ENCODE peak calls at places on chromosomes 7 and 10, in four cellular contexts. P, L, I and K are unnamed samples.
A peak's percentile ranks its signal among the peaks of the same experiment; 100 is the strongest.

GRCh38 chr7:105452085-105452484 is 63.4 kb upstream of the SRPK2 start:
- DNase-seq in L (no peak), I (peak; percentile 37), P (no peak), K (no peak)

GRCh38 chr10:122561792-122562191 is 1.2 kb downstream of the DMBT1 start:
- DNase-seq in I (no peak), P (no peak), L (no peak), K (no peak)

GRCh38 chr10:132392811-132393694 is 3.9 kb upstream of the PWWP2B start:
- DNase-seq in P (no peak), I (no peak), L (no peak), K (peak; percentile 27)

GRCh38 chr7:22731781-22732180 is 4.8 kb downstream of the IL6 start:
- DNase-seq in P (no peak), L (no peak), I (no peak), K (no peak)

GRCh38 chr10:178208-178607 is 43.0 kb downstream of the ZMYND11 start:
- DNase-seq in I (peak; percentile 80), L (no peak), P (no peak), K (peak; percentile 54)

GRCh38 chr7:87129836-87130235 is 22.4 kb upstream of the DMTF1 start:
- DNase-seq in L (no peak), I (no peak), P (no peak), K (no peak)

GRCh38 chr7:2522780-2523433 is 3.3 kb downstream of the LFNG start:
- DNase-seq in L (no peak), I (peak; percentile 64), P (peak; percentile 89), K (peak; percentile 45)

GRCh38 chr7:80145780-80146422 is 11.3 kb downstream of the GNAI1 start:
- DNase-seq in P (no peak), L (no peak), I (peak; percentile 97), K (peak; percentile 94)

GRCh38 chr7:140029072-140029471 is 33.7 kb downstream of the PARP12 start:
- DNase-seq in L (no peak), P (no peak), I (no peak), K (no peak)

GRCh38 chr7:116395125-116395791 is 104.3 kb upstream of the CAV2 start:
- DNase-seq in P (no peak), I (peak; percentile 92), L (peak; percentile 68), K (peak; percentile 81)

GRCh38 chr7:7446616-7447015 is 89.1 kb downstream of the COL28A1 start:
- DNase-seq in P (no peak), L (no peak), I (peak; percentile 13), K (peak; percentile 14)

GRCh38 chr7:105388373-105389089 is at the start of gene SRPK2:
- DNase-seq in P (peak; percentile 95), I (peak; percentile 53), L (peak; percentile 81), K (peak; percentile 72)

GRCh38 chr7:132755538-132756481 is 179.5 kb upstream of the PLXNA4 start:
- DNase-seq in P (no peak), I (no peak), L (no peak), K (no peak)

GRCh38 chr10:133264455-133264854 is 12.2 kb downstream of the ADAM8 start:
- DNase-seq in P (no peak), I (no peak), L (no peak), K (no peak)

GRCh38 chr10:131149586-131149985 is 161.9 kb downstream of the TCERG1L start:
- DNase-seq in L (no peak), P (no peak), I (no peak), K (no peak)

GRCh38 chr7:23893172-23893941 is 183.3 kb downstream of the STK31 start:
- DNase-seq in I (peak; percentile 58), L (no peak), P (no peak), K (peak; percentile 39)

GRCh38 chr10:52771534-52772455 is 789 bp downstream of the MBL2 start:
- DNase-seq in L (no peak), P (no peak), I (no peak), K (no peak)

GRCh38 chr7:41436139-41436538 is 266.8 kb downstream of the INHBA start:
- DNase-seq in L (no peak), I (no peak), P (no peak), K (no peak)

GRCh38 chr7:25359471-25360059 is 131.3 kb upstream of the NPVF start:
- DNase-seq in P (no peak), I (no peak), L (no peak), K (no peak)

GRCh38 chr10:103789771-103790201 is 65.6 kb downstream of the SH3PXD2A start:
- DNase-seq in P (peak; percentile 93), I (no peak), L (no peak), K (no peak)

GRCh38 chr7:73719806-73720169 is 319 bp upstream of the STX1A start:
- DNase-seq in L (no peak), I (no peak), P (no peak), K (no peak)

GRCh38 chr10:98423691-98424120 is 8.7 kb upstream of the PYROXD2 start:
- DNase-seq in I (no peak), P (no peak), L (peak; percentile 44), K (no peak)

GRCh38 chr10:132808568-132809236 is 22.8 kb upstream of the NKX6-2 start:
- DNase-seq in I (no peak), L (no peak), P (peak; percentile 79), K (no peak)

GRCh38 chr10:95246582-95247051 is 44.2 kb downstream of the PDLIM1 start:
- DNase-seq in L (peak; percentile 89), P (peak; percentile 95), I (peak; percentile 89), K (peak; percentile 87)

GRCh38 chr10:42646692-42647640 is 8.6 kb upstream of the ZNF33B start:
- DNase-seq in I (no peak), L (no peak), P (no peak), K (no peak)

GRCh38 chr10:97543025-97543546 is 29.5 kb upstream of the ANKRD2 start:
- DNase-seq in I (peak; percentile 96), P (peak; percentile 96), L (peak; percentile 95), K (peak; percentile 92)

GRCh38 chr10:7260412-7260900 is 150.4 kb downstream of the SFMBT2 start:
- DNase-seq in I (peak; percentile 82), L (peak; percentile 85), P (peak; percentile 89), K (peak; percentile 87)

GRCh38 chr10:102919992-102920736 is 2.1 kb downstream of the CNNM2 start:
- DNase-seq in P (no peak), I (no peak), L (no peak), K (no peak)

GRCh38 chr10:11479307-11479706 is 132.1 kb downstream of the USP6NL start:
- DNase-seq in I (no peak), P (no peak), L (no peak), K (no peak)

GRCh38 chr10:68406111-68406814 is 814 bp downstream of the RUFY2 start:
- DNase-seq in P (peak; percentile 86), L (peak; percentile 69), I (peak; percentile 84), K (peak; percentile 72)

GRCh38 chr10:123766761-123767160 is 100.6 kb downstream of the GPR26 start:
- DNase-seq in L (no peak), P (no peak), I (no peak), K (no peak)

GRCh38 chr7:92598310-92598981 is 8.3 kb upstream of the FAM133B start:
- DNase-seq in L (no peak), I (no peak), P (no peak), K (no peak)

GRCh38 chr7:18693401-18693800 is 197.9 kb downstream of the HDAC9 start:
- DNase-seq in I (peak; percentile 97), L (peak; percentile 71), P (no peak), K (peak; percentile 89)

GRCh38 chr7:96144260-96144526 is 177.7 kb downstream of the SLC25A13 start:
- DNase-seq in I (peak; percentile 7), L (no peak), P (no peak), K (peak; percentile 37)

GRCh38 chr10:5433182-5433581 is 20.8 kb downstream of the NET1 start:
- DNase-seq in P (no peak), I (peak; percentile 29), L (no peak), K (peak; percentile 59)

GRCh38 chr7:2802504-2803341 is 41.4 kb downstream of the GNA12 start:
- DNase-seq in P (peak; percentile 80), I (peak; percentile 69), L (no peak), K (peak; percentile 84)

GRCh38 chr10:102133373-102134195 is 744 bp downstream of the PPRC1 start:
- DNase-seq in I (peak; percentile 77), P (peak; percentile 93), L (peak; percentile 85), K (peak; percentile 79)

DNA sequence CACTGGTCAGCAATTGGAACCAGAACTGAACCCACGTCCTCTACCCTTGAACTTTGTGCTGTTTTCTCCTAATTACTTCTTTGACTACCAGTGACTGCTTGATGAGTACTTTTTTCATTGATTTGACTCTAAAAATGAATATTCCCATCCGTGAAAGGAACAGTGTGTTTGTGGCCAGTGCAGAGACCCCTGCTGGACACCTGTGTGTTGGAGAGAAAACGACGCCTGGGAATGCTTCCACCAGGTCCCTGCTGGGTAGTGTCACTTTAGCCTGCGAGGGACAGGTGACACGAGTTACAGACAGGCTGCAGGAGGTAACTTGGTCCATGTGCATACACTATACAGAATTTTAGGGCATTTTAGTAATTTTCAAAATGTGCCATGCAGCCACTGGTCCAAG is 6.8 kb upstream of the GJD4 start:
- DNase-seq in P (no peak), L (no peak), I (peak; percentile 42), K (peak; percentile 15)
- TF ChIP-seq CTCF in P (no peak), L (peak; percentile 13), I (peak; percentile 79), K (peak; percentile 58)

GRCh38 chr7:27167170-27167505 is 1.8 kb upstream of the HOXA9 start:
- DNase-seq in P (no peak), L (no peak), I (no peak), K (peak; percentile 80)
- H3K4me3 ChIP-seq in P (no peak overlapping the region), L (no peak overlapping the region), I (no peak overlapping the region), K (peak overlapping the region; percentile 67)

GRCh38 chr10:72037266-72037665 is 51.1 kb downstream of the SPOCK2 start:
- DNase-seq in I (no peak), L (no peak), P (no peak), K (no peak)
- TF ChIP-seq CTCF in I (no peak), L (no peak), P (no peak), K (no peak)

DNA sequence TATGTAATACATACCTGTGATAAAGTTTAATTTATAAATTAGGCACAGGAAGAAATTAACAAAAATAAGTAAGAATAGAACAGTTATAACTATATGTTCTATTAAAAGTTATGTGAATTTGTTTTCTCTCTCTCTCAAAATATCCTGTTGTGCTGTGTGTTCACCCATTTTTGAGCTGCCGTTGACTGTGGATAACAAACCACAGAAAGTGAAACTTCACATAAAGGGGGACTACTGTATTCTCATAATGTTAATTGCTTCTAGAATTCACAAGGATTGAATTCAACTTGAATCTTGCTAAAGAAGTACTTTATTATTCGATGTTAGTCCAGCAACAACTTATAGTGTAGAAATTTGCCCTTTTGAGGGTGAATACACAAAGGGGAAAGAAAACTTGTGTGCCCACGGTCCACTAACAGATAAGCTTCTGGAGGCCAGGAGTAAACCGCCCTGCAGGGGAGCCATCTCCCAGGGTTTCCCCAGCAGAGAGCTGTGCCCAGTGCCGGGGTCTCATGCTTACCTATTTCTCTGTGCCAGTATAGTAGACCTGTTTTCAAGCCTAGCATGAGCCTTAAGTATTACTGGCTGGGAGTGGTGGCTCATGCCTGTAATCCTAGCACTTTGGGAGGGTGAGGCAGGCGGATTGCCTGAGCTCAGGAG is 87.1 kb downstream of the KAT6B start:
- DNase-seq in L (no peak), P (no peak), I (no peak), K (no peak)
- H3K4me3 ChIP-seq in L (no peak overlapping the region), P (no peak overlapping the region), I (no peak overlapping the region), K (no peak overlapping the region)

GRCh38 chr10:19168584-19168983 is 120.0 kb downstream of the MALRD1 start:
- DNase-seq in I (peak; percentile 38), L (no peak), P (no peak), K (no peak)
- TF ChIP-seq CTCF in I (peak; percentile 67), L (no peak), P (no peak), K (peak; percentile 23)